ENCODE peak calls at places on chromosomes 12 and 14, in nine cellular contexts. D, X, C, K, G, N, V, Y and L are unnamed samples. For H3K9me3, the result is how much of the 10 kb centered on the place peaks cover.

GRCh38 chr12:109888179-109889020 is 8.1 kb upstream of the GLTP start:
- DNase-seq in D (peak), X (peak), C (no peak), K (no peak), G (no peak), N (no peak), V (no peak), Y (peak), L (peak)

GRCh38 chr14:22844221-22845102 is 8.1 kb downstream of the MMP14 start:
- DNase-seq in D (no peak), X (no peak), C (no peak), K (no peak), G (no peak), N (no peak), V (no peak), Y (no peak), L (no peak)

GRCh38 chr12:110039085-110039807 is 9.1 kb downstream of the C12orf76 start:
- DNase-seq in D (peak), X (peak), C (no peak), K (no peak), G (no peak), N (no peak), V (no peak), Y (no peak), L (peak)

GRCh38 chr12:89060133-89060532 is 292.2 kb downstream of the DUSP6 start:
- DNase-seq in D (no peak), X (peak), C (peak), K (no peak), G (no peak), N (no peak), V (no peak), Y (no peak), L (no peak)

GRCh38 chr12:16513231-16513630 is 92.7 kb downstream of the LMO3 start:
- DNase-seq in D (no peak), X (no peak), C (no peak), K (no peak), G (no peak), N (no peak), V (no peak), Y (no peak), L (no peak)

GRCh38 chr14:58912287-58912686 is 274.5 kb downstream of the DACT1 start:
- DNase-seq in D (peak), X (no peak), C (no peak), K (no peak), G (no peak), N (no peak), V (no peak), Y (no peak), L (no peak)

GRCh38 chr12:57906821-57907220 is 34.5 kb upstream of the ATP23 start:
- DNase-seq in D (no peak), X (no peak), C (no peak), K (no peak), G (no peak), N (no peak), V (no peak), Y (no peak), L (no peak)

GRCh38 chr14:37745657-37746056 is 150.2 kb downstream of the TTC6 start:
- DNase-seq in D (no peak), X (no peak), C (no peak), K (no peak), G (no peak), N (no peak), V (no peak), Y (no peak), L (no peak)

GRCh38 chr12:194276-194675 is 19.7 kb downstream of the SLC6A12 start:
- DNase-seq in D (no peak), X (no peak), C (no peak), K (no peak), G (no peak), N (no peak), V (no peak), Y (no peak), L (no peak)

GRCh38 chr14:49977126-49977841 is 84.4 kb downstream of the ARF6 start:
- DNase-seq in D (no peak), X (no peak), C (no peak), K (no peak), G (no peak), N (no peak), V (no peak), Y (no peak), L (no peak)

DNA sequence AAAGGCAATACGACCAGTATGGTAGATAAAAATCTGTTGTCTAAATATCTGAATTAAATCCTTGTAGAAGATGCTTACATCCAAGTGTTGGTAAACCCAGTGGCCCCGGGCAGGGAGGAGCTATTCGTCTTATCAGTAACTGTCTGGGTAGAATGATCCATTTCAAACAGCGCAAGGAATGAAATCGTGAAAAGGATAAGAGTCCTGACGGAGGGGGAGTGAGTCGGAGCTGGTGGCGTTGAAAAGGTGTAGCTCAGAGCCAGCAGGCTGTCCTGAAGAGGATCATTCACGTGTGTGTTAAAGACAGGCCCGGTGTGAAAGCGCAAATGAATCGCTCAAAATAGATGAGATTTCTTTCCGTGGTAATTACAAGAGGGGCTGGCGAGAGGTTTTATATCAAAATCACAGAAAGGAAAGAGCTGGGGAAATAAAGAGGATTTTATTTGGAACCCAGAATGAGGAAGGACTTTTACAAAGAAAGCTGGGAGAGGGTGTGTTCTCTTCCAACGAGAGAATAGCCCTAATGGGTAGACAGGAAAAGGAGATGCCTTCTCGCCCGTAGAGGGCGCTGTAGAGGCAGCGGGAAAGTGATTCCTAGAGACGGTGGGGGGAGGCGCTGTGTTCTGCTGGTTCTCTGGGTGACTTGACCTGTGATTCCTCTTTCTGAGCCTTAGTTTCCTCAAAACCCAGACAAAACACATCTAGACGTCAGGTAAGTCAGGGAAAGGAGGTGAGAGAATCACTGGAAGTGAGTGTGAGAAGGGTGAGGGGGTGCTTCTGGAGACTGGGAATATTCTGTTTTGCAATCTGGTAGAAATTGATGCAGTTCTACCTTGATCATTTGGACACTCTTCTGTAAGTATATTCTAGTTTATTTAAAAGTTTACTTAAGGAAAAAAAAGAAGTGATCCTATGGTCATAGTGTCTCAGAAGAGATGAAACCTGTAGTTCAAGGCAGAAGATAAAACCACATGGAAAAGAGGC is 39.3 kb downstream of the SRRM4 start:
- DNase-seq in D (no peak), X (peak), C (peak), K (no peak), G (no peak), N (peak), V (no peak), Y (no peak), L (no peak)
- TF ChIP-seq CTCF in D (no peak), X (no peak), C (peak), K (no peak), G (no peak), N (peak), V (no peak), Y (peak), L (no peak)

GRCh38 chr12:113373966-113374365 is 15.6 kb downstream of the PLBD2 start:
- DNase-seq in D (no peak), X (no peak), C (no peak), K (no peak), G (no peak), N (no peak), V (no peak), Y (no peak), L (no peak)
- H3K9me3 ChIP-seq in D (under half), X (under half), C (under half), K (under half), G (under half), N (under half), V (under half), Y (under half), L (under half)

GRCh38 chr12:80273144-80273543 is 170.9 kb upstream of the PTPRQ start:
- DNase-seq in D (no peak), X (no peak), C (no peak), K (no peak), G (no peak), N (no peak), V (no peak), Y (no peak), L (no peak)

GRCh38 chr12:80271770-80272169 is 172.3 kb upstream of the PTPRQ start:
- DNase-seq in D (no peak), X (no peak), C (no peak), K (no peak), G (no peak), N (no peak), V (no peak), Y (no peak), L (no peak)

GRCh38 chr12:80272516-80272915 is 171.5 kb upstream of the PTPRQ start:
- DNase-seq in D (no peak), X (no peak), C (peak), K (no peak), G (no peak), N (no peak), V (no peak), Y (no peak), L (no peak)

GRCh38 chr12:80268924-80269749 is 169.8 kb downstream of the OTOGL start:
- DNase-seq in D (peak), X (peak), C (no peak), K (no peak), G (no peak), N (no peak), V (no peak), Y (no peak), L (no peak)

GRCh38 chr12:80269953-80270552 is 170.7 kb downstream of the OTOGL start:
- DNase-seq in D (peak), X (peak), C (peak), K (no peak), G (no peak), N (peak), V (no peak), Y (no peak), L (no peak)
- H3K4me3 ChIP-seq in D (no peak), X (no peak), C (no peak), K (no peak), G (no peak), N (no peak), V (no peak), Y (no peak), L (no peak)

GRCh38 chr14:72942934-72943333 is 16.7 kb downstream of the DCAF4 start:
- DNase-seq in D (no peak), X (no peak), C (peak), K (no peak), G (no peak), N (no peak), V (no peak), Y (no peak), L (no peak)
- TF ChIP-seq CTCF in D (no peak), X (no peak), C (peak), K (no peak), G (no peak), N (no peak), V (no peak), Y (peak), L (no peak)

GRCh38 chr12:131054345-131055092 is 100.8 kb downstream of the ADGRD1 start:
- DNase-seq in D (no peak), X (no peak), C (no peak), K (peak), G (no peak), N (no peak), V (no peak), Y (no peak), L (no peak)
- H3K9me3 ChIP-seq in D (under half), X (under half), C (under half), K (under half), G (under half), N (under half), V (under half), Y (under half), L (under half)

GRCh38 chr12:1918875-1919236 is 404 bp upstream of the CACNA2D4 start:
- DNase-seq in D (no peak), X (no peak), C (no peak), K (no peak), G (no peak), N (no peak), V (no peak), Y (no peak), L (peak)

GRCh38 chr12:1917172-1918070 is 1.0 kb downstream of the CACNA2D4 start:
- DNase-seq in D (no peak), X (no peak), C (no peak), K (no peak), G (peak), N (no peak), V (no peak), Y (no peak), L (no peak)

GRCh38 chr12:1919284-1919683 is 832 bp upstream of the CACNA2D4 start:
- DNase-seq in D (no peak), X (no peak), C (no peak), K (no peak), G (no peak), N (no peak), V (no peak), Y (no peak), L (no peak)

GRCh38 chr12:1919763-1920162 is 1.3 kb upstream of the CACNA2D4 start:
- DNase-seq in D (no peak), X (no peak), C (no peak), K (no peak), G (no peak), N (no peak), V (no peak), Y (no peak), L (no peak)

DNA sequence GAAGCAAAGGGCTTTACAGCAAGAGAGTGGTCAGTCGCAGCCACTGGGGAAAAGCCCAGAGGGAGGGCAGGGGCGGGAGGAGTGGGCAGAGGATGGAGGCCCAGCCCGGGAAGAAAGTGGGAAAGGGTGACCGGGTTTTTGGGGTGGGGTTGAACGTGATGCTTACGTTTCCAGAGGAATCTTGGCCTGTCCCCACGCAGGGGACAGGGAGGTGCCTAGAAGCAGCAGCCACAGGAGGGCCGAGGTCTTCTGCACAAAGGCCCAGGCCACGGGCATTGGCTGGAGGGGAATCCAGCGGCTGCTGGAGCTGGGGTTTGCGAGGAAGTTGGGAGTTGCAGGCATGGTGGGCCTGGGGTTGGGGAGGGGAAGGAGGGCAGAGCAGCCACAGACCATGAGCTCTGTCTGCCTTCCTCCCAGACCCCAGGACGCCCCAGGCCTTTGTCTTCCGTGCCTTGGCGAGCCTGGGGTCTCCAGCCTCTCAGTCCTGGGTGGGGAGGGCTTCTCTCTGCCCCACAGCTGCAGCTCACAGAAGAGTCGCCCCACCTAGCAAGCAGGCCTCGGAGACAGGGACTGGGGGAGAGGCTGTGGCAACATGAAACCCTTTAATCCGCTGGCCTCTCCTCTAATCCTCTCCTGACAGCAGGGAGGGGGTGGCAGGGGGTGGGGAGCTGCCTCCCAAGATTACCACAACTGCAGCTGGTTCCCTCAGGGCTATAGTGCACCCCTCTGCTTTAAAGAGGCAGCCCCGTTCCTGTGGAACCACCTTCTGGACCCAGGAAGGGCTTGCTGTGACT is at the start of gene CACNA2D4:
- DNase-seq in D (no peak), X (no peak), C (peak), K (no peak), G (no peak), N (no peak), V (no peak), Y (no peak), L (no peak)
- H3K4me3 ChIP-seq in D (no peak), X (no peak), C (peak), K (peak), G (no peak), N (no peak), V (peak), Y (no peak), L (no peak)

GRCh38 chr12:111269688-111270087 is 99.2 kb downstream of the PHETA1 start:
- DNase-seq in D (no peak), X (no peak), C (no peak), K (no peak), G (no peak), N (no peak), V (no peak), Y (no peak), L (no peak)

GRCh38 chr12:111270128-111270651 is 98.7 kb downstream of the PHETA1 start:
- DNase-seq in D (no peak), X (no peak), C (no peak), K (no peak), G (no peak), N (no peak), V (no peak), Y (no peak), L (no peak)

GRCh38 chr12:111267171-111267570 is 101.7 kb downstream of the PHETA1 start:
- DNase-seq in D (no peak), X (no peak), C (no peak), K (no peak), G (no peak), N (no peak), V (no peak), Y (no peak), L (no peak)

GRCh38 chr12:111270773-111271172 is 98.1 kb downstream of the PHETA1 start:
- DNase-seq in D (no peak), X (no peak), C (no peak), K (no peak), G (no peak), N (no peak), V (no peak), Y (no peak), L (no peak)

DNA sequence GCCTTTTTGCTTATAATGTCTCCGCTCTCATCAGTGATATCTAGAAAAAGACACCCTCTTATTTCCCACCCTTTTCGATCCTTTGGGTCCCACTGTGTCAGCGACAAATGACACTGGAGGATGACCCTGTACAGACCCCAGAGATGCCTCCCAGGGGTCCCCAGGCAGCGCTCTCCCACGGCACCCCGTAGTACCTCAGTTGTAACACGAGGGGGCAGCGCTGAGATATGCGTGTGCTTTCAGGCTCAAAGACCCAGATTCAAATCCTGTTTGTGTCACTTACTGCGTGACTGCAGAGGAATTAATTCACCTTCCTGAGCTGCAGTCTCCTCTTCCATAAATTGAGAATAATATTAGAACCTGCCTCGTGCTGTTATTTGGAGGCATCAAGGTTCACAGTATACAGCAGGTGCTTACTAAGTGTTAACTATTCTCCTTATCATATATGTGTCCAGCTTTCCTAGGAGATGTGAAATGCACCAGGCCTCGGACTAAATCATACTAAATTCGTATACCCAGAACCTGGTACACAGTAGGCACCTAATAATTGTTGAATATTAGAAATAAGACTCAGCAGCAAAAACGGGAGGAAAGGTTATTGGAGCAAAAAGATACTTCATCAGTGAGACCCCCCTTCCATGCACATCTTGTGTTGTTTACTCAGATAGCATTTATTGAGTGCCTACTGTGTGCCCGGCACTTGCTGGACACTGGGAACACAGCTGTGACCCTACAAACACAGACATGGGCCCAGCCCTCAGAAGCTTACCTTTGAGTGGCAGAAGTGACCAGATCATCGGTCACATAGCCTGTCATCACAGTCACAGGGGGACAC is 99.9 kb downstream of the PHETA1 start:
- DNase-seq in D (no peak), X (no peak), C (no peak), K (no peak), G (no peak), N (no peak), V (no peak), Y (no peak), L (no peak)
- TF ChIP-seq CTCF in D (peak), X (peak), C (peak), K (no peak), G (no peak), N (peak), V (no peak), Y (peak), L (peak)

DNA sequence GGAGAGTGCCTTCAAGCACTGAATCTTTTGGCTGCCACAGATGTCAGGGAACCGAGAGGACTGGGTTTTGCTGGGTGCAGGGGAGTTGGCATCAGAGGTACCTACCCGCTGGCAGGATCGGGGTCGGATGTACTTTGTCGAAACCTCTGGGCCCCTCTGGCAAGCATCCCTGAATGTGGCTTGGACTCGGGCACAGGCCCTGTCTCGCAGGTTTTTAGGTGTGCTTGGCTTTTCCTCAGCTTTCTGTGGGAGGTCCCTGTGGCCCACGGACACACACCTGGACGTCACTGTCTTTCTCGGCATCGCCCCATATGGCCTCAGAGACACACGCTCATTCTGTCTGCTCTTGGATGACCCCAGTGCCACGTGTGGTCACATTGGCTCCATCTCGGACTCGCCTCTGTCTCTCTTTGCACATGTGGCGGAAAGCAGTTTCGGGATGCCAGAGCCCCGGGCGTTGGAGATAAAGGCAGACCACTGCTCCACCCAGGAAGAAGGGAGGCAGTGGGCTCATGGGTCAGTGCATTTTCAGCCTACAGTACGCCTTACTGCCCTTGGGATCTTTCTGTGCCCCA is 769.6 kb upstream of the ALG10B start:
- DNase-seq in D (no peak), X (no peak), C (no peak), K (no peak), G (no peak), N (no peak), V (no peak), Y (no peak), L (no peak)
- H3K9me3 ChIP-seq in D (under half), X (under half), C (under half), K (under half), G (under half), N (under half), V (under half), Y (under half), L (under half)